ENCODE peak calls at places on chromosomes 5 and 9, in five cellular contexts. N is H9, I is mesenchymal stem cell, O is H1, D is trophoblast cell. J is an unnamed sample.
A peak's percentile ranks its signal among the peaks of the same experiment; 100 is the strongest.

GRCh38 chr5:16271851-16272250 is 92.3 kb upstream of the MARCHF11 start:
- DNase-seq in N (no peak), I (no peak), O (no peak), D (no peak), J (no peak)

GRCh38 chr5:104126980-104127379 is 564.4 kb upstream of the NUDT12 start:
- DNase-seq in N (no peak), I (no peak), O (no peak), D (no peak), J (no peak)

GRCh38 chr9:35538361-35539234 is 48.7 kb downstream of the RUSC2 start:
- DNase-seq in N (peak; percentile 75), I (peak; percentile 90), O (no peak), D (peak; percentile 84), J (peak; percentile 57)

GRCh38 chr5:172749881-172750608 is 20.9 kb downstream of the DUSP1 start:
- DNase-seq in N (no peak), I (no peak), O (no peak), D (no peak), J (no peak)

GRCh38 chr9:72025956-72026355 is 34.5 kb downstream of the C9orf57 start:
- DNase-seq in N (no peak), I (no peak), O (no peak), D (no peak), J (no peak)

GRCh38 chr9:130372057-130372456 is 72.7 kb upstream of the ASS1 start:
- DNase-seq in N (no peak), I (no peak), O (no peak), D (no peak), J (no peak)

GRCh38 chr5:134543820-134544692 is 18.6 kb downstream of the JADE2 start:
- DNase-seq in N (no peak), I (no peak), O (no peak), D (no peak), J (no peak)

GRCh38 chr9:38160613-38161215 is 91.7 kb upstream of the SHB start:
- DNase-seq in N (peak; percentile 78), I (peak; percentile 52), O (no peak), D (peak; percentile 35), J (peak; percentile 65)

GRCh38 chr5:178278358-178279023 is 45.9 kb upstream of the PHYKPL start:
- DNase-seq in N (no peak), I (no peak), O (no peak), D (no peak), J (no peak)

GRCh38 chr9:8284835-8285234 is 485.3 kb upstream of the DMAC1 start:
- DNase-seq in N (no peak), I (no peak), O (no peak), D (no peak), J (peak; percentile 44)

GRCh38 chr5:109619024-109619460 is 70.7 kb upstream of the MAN2A1 start:
- DNase-seq in N (no peak), I (no peak), O (no peak), D (no peak), J (no peak)

GRCh38 chr5:168159425-168159824 is 132.0 kb upstream of the WWC1 start:
- DNase-seq in N (peak; percentile 80), I (no peak), O (no peak), D (no peak), J (no peak)

GRCh38 chr9:115411993-115412452 is 294.1 kb upstream of the TNC start:
- DNase-seq in N (no peak), I (no peak), O (no peak), D (no peak), J (no peak)

GRCh38 chr5:139246394-139246793 is 47.1 kb upstream of the MATR3 start:
- DNase-seq in N (peak; percentile 36), I (peak; percentile 30), O (no peak), D (no peak), J (no peak)

GRCh38 chr9:92004045-92004392 is 54.0 kb upstream of the ROR2 start:
- DNase-seq in N (peak; percentile 51), I (no peak), O (no peak), D (no peak), J (no peak)

GRCh38 chr9:19994296-19994695 is 205.5 kb upstream of the SLC24A2 start:
- DNase-seq in N (no peak), I (no peak), O (no peak), D (no peak), J (no peak)

GRCh38 chr9:110769667-110770066 is 101.1 kb downstream of the MUSK start:
- DNase-seq in N (no peak), I (peak; percentile 58), O (no peak), D (no peak), J (no peak)
- H2BK12ac ChIP-seq in N (no peak overlapping the region), I (no peak overlapping the region), O (no peak overlapping the region), D (no peak overlapping the region), J (no peak overlapping the region)

GRCh38 chr5:135930029-135930948 is 24.5 kb downstream of the LECT2 start:
- DNase-seq in N (peak; percentile 84), I (no peak), O (peak; percentile 27), D (no peak), J (peak; percentile 24)

GRCh38 chr5:135934939-135935338 is 19.8 kb downstream of the LECT2 start:
- DNase-seq in N (no peak), I (peak; percentile 16), O (no peak), D (no peak), J (no peak)

GRCh38 chr5:135930949-135931295 is 23.9 kb downstream of the LECT2 start:
- DNase-seq in N (peak; percentile 35), I (no peak), O (no peak), D (no peak), J (peak; percentile 18)
- H3K4me2 ChIP-seq in N (peak overlapping the region; percentile 83), I (peak overlapping the region; percentile 37), O (peak overlapping the region; percentile 79), D (peak overlapping the region; percentile 61), J (peak overlapping the region; percentile 77)

DNA sequence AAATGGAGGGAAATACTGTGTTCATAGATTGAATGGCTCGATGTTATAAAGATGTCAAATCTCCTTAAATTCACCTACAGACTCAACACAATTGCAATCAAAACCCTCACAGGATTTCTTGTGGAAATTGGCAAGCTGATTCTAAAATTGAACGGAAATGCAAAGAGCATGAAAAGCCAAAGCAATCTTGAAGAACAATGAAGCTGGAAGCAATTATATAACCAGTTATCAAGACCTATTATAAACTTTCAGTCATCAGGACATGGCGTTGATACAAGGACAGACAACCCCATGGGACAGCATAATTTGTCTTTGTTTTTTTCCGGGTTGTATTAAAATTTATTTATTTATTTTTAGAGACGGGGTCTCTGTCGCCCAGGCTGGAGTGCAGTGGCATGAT is 53.5 kb upstream of the OTULINL start:
- DNase-seq in N (no peak), I (no peak), O (no peak), D (no peak), J (no peak)
- H2BK12ac ChIP-seq in N (no peak overlapping the region), I (no peak overlapping the region), O (no peak overlapping the region), D (no peak overlapping the region), J (no peak overlapping the region)

DNA sequence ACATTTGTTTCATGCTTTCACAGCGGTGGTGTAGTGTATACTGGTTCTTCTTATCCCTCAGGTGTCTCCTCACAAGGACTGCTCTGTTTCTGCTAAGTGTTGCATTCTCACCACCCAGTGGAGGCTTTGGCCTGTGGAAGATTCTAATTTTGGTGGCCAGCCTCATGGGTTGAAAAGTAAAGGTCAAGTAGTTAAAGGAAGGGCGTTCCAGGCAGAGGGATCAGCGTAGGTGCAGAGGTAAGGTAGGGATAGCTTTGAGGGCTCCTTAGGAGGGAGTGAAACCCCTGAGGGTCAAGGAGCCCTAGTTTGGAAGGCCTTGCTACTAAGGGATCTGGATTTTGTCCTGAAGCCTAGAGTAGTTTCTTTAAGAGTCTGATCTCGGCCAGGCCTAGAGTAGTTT is 4.6 kb upstream of the RACK1 start:
- DNase-seq in N (no peak), I (no peak), O (no peak), D (no peak), J (no peak)
- H3K4me2 ChIP-seq in N (peak overlapping the region; percentile 97), I (peak overlapping the region; percentile 55), O (peak overlapping the region; percentile 97), D (peak overlapping the region; percentile 80), J (peak overlapping the region; percentile 62)

J was measured in neuronal stem cell.